ENCODE peak calls at places on chromosomes 3 and 15, in nine cellular contexts. K is BE2C; N is left colon; D is SJSA1; I is activated T-cell treated with anti-CD3 and anti-CD28 coated beads, Interleukin-2, amount 50 U/mL, for 72 hours; P is HTR-8/SVneo; B is kidney tubule cell; Q is activated CD4-positive, alpha-beta T cell treated with anti-CD3 and anti-CD28 coated beads, Interleukin-2, amount 50 U/mL, for 48 hours; M is GM04503. S is an unnamed sample.

GRCh38 chr3:111548060-111548459 is 6.1 kb downstream of the CD96 start:
- DNase-seq in Q (no peak), N (no peak), M (no peak), B (no peak), D (no peak), I (no peak), K (no peak), P (no peak), S (no peak)

GRCh38 chr15:50993598-50993997 is 85.1 kb downstream of the AP4E1 start:
- DNase-seq in B (peak), K (no peak), D (no peak), I (no peak), Q (no peak), P (no peak), N (no peak), M (no peak), S (peak)

GRCh38 chr3:55416381-55416821 is 70.7 kb downstream of the WNT5A start:
- DNase-seq in Q (no peak), P (peak), D (peak), B (peak), N (no peak), I (no peak), K (no peak), M (peak), S (peak)

GRCh38 chr15:88467935-88468528 is 524 bp downstream of the MRPS11 start:
- DNase-seq in B (no peak), Q (peak), M (no peak), N (no peak), K (peak), I (no peak), P (no peak), D (no peak), S (no peak)

GRCh38 chr15:75994220-75994619 is 18.0 kb downstream of the NRG4 start:
- DNase-seq in K (no peak), M (no peak), Q (no peak), N (no peak), P (no peak), I (no peak), B (no peak), D (no peak), S (no peak)

GRCh38 chr3:129056832-129057231 is 3.7 kb upstream of the GP9 start:
- DNase-seq in Q (no peak), P (no peak), D (no peak), B (no peak), N (no peak), M (no peak), I (no peak), K (no peak), S (no peak)

GRCh38 chr3:56772926-56773587 is 28.7 kb downstream of the ARHGEF3 start:
- DNase-seq in B (no peak), P (no peak), I (no peak), M (no peak), Q (no peak), K (no peak), D (no peak), N (no peak), S (no peak)

GRCh38 chr3:113535898-113536297 is 3.5 kb downstream of the SIDT1 start:
- DNase-seq in B (no peak), M (no peak), N (no peak), D (no peak), K (no peak), I (no peak), P (no peak), Q (no peak), S (no peak)

GRCh38 chr3:48655586-48655985 is 7.1 kb downstream of the CELSR3 start:
- DNase-seq in N (no peak), P (no peak), I (peak), B (peak), Q (peak), M (no peak), D (no peak), K (no peak), S (no peak)

GRCh38 chr3:112508261-112508660 is 9.0 kb upstream of the BTLA start:
- DNase-seq in K (no peak), B (no peak), D (no peak), N (no peak), I (no peak), P (no peak), M (no peak), Q (no peak), S (no peak)

GRCh38 chr15:25061808-25062550 is 107.2 kb downstream of the SNRPN start:
- DNase-seq in Q (no peak), M (no peak), K (no peak), P (no peak), B (no peak), D (no peak), I (no peak), N (no peak), S (no peak)

GRCh38 chr15:75349851-75350588 is 3.2 kb downstream of the NEIL1 start:
- DNase-seq in K (no peak), N (peak), Q (peak), D (no peak), P (no peak), I (peak), M (no peak), B (no peak), S (no peak)

GRCh38 chr3:9876991-9877390 is 3.1 kb downstream of the CIDEC start:
- DNase-seq in P (no peak), N (no peak), B (no peak), K (no peak), I (no peak), D (no peak), Q (no peak), M (no peak), S (no peak)

GRCh38 chr15:69561071-69561784 is 108.6 kb downstream of the RPLP1 start:
- DNase-seq in M (no peak), K (no peak), N (peak), Q (no peak), B (no peak), P (no peak), D (no peak), I (no peak), S (no peak)

GRCh38 chr3:50474717-50475116 is 28.7 kb downstream of the CACNA2D2 start:
- DNase-seq in I (no peak), P (peak), Q (no peak), N (no peak), K (no peak), M (no peak), D (no peak), B (peak), S (peak)

GRCh38 chr15:90192961-90193786 is 8.0 kb upstream of the SEMA4B start:
- DNase-seq in M (no peak), N (no peak), D (no peak), K (no peak), I (no peak), P (no peak), Q (no peak), B (no peak), S (no peak)

GRCh38 chr3:12178091-12178820 is 19.5 kb upstream of the TIMP4 start:
- DNase-seq in M (no peak), D (no peak), Q (no peak), P (no peak), B (peak), N (no peak), I (no peak), K (no peak), S (no peak)

GRCh38 chr3:169624533-169624972 is 39.0 kb downstream of the MECOM start:
- DNase-seq in Q (no peak), K (peak), P (no peak), I (no peak), D (no peak), B (no peak), N (no peak), M (no peak), S (no peak)

GRCh38 chr15:85706779-85707518 is 87.8 kb downstream of the KLHL25 start:
- DNase-seq in M (no peak), Q (no peak), K (no peak), D (peak), B (peak), N (no peak), I (peak), P (no peak), S (no peak)

GRCh38 chr3:16151109-16151508 is 23.4 kb upstream of the GALNT15 start:
- DNase-seq in D (no peak), I (no peak), Q (no peak), N (peak), M (peak), B (peak), P (no peak), K (no peak), S (peak)

GRCh38 chr3:17810759-17811158 is 68.3 kb upstream of the TBC1D5 start:
- DNase-seq in K (no peak), P (peak), N (no peak), B (peak), D (peak), Q (no peak), M (peak), I (no peak), S (peak)

GRCh38 chr3:101134331-101134730 is 141.1 kb upstream of the ABI3BP start:
- DNase-seq in K (no peak), M (no peak), D (no peak), N (no peak), B (no peak), P (no peak), I (no peak), Q (no peak), S (no peak)

GRCh38 chr3:153624310-153625030 is 462.4 kb downstream of the RAP2B start:
- DNase-seq in B (no peak), P (no peak), Q (no peak), D (no peak), K (no peak), M (no peak), I (peak), N (no peak), S (no peak)

GRCh38 chr3:32413845-32414526 is 22.3 kb downstream of the CMTM7 start:
- DNase-seq in B (no peak), K (no peak), Q (no peak), P (no peak), D (no peak), M (no peak), I (no peak), N (no peak), S (peak)

GRCh38 chr15:59150185-59150584 is 45.2 kb downstream of the CCNB2 start:
- DNase-seq in D (no peak), N (no peak), M (no peak), I (no peak), K (no peak), Q (no peak), B (no peak), P (no peak), S (no peak)

GRCh38 chr3:61864886-61865285 is 303.5 kb downstream of the PTPRG start:
- DNase-seq in D (no peak), B (peak), N (no peak), M (peak), Q (no peak), K (no peak), P (no peak), I (no peak), S (peak)

GRCh38 chr15:36831125-36831914 is 251.9 kb downstream of the CDIN1 start:
- DNase-seq in B (peak), D (no peak), I (no peak), N (no peak), K (no peak), Q (no peak), M (peak), P (peak), S (peak)